ENCODE peak calls at places on chromosomes 3 and 15, in four cellular contexts. W, X, L and Q are unnamed samples.

GRCh38 chr3:31629054-31629453 is 96.3 kb downstream of the STT3B start:
- DNase-seq in W (no peak), L (no peak), X (no peak), Q (no peak)

GRCh38 chr3:89467886-89468479 is 360.6 kb downstream of the EPHA3 start:
- DNase-seq in L (no peak), X (no peak), W (no peak), Q (no peak)

GRCh38 chr3:69488026-69488425 is 102.1 kb upstream of the FRMD4B start:
- DNase-seq in W (no peak), L (no peak), X (no peak), Q (no peak)

GRCh38 chr3:48472923-48473616 is 26.5 kb downstream of the ATRIP start:
- DNase-seq in L (peak), X (peak), W (peak), Q (peak)

GRCh38 chr15:61916104-61916503 is 144.1 kb downstream of the VPS13C start:
- DNase-seq in W (no peak), X (peak), L (no peak), Q (no peak)

GRCh38 chr3:60698117-60698516 is 553.1 kb downstream of the FHIT start:
- DNase-seq in L (no peak), W (no peak), X (no peak), Q (no peak)

GRCh38 chr15:61499371-61499770 is 270.3 kb upstream of the RORA start:
- DNase-seq in L (no peak), W (no peak), X (no peak), Q (no peak)

GRCh38 chr15:36291501-36291900 is 287.9 kb upstream of the CDIN1 start:
- DNase-seq in W (no peak), L (no peak), X (no peak), Q (no peak)

GRCh38 chr15:66515901-66516322 is 10.8 kb downstream of the ZWILCH start:
- DNase-seq in X (no peak), L (no peak), W (no peak), Q (no peak)

GRCh38 chr15:60745469-60745971 is 266.6 kb upstream of the ICE2 start:
- DNase-seq in X (no peak), L (no peak), W (no peak), Q (no peak)

GRCh38 chr3:160184655-160185054 is 40.6 kb upstream of the C3orf80 start:
- DNase-seq in L (no peak), W (no peak), X (no peak), Q (no peak)

GRCh38 chr3:136630911-136631310 is 121.3 kb downstream of the STAG1 start:
- DNase-seq in X (no peak), W (no peak), L (no peak), Q (no peak)

GRCh38 chr15:35533130-35534110 is 12.5 kb downstream of the DPH6 start:
- DNase-seq in W (no peak), L (no peak), X (no peak), Q (no peak)

GRCh38 chr15:41609123-41609522 is 50.1 kb downstream of the TYRO3 start:
- DNase-seq in W (no peak), X (no peak), L (no peak), Q (no peak)

GRCh38 chr3:194941360-194941955 is 255.8 kb downstream of the FAM43A start:
- DNase-seq in L (no peak), W (no peak), X (no peak), Q (no peak)

GRCh38 chr3:139394116-139394515 is 4.7 kb upstream of the COPB2 start:
- DNase-seq in L (no peak), X (no peak), W (no peak), Q (no peak)

GRCh38 chr15:57035664-57036063 is 117.2 kb downstream of the TCF12 start:
- DNase-seq in W (no peak), X (no peak), L (no peak), Q (no peak)

GRCh38 chr15:38514601-38515000 is 50.0 kb downstream of the RASGRP1 start:
- DNase-seq in X (peak), L (peak), W (no peak), Q (no peak)
- TF ChIP-seq RFX5 in X (no peak), L (no peak), W (no peak), Q (no peak)

DNA sequence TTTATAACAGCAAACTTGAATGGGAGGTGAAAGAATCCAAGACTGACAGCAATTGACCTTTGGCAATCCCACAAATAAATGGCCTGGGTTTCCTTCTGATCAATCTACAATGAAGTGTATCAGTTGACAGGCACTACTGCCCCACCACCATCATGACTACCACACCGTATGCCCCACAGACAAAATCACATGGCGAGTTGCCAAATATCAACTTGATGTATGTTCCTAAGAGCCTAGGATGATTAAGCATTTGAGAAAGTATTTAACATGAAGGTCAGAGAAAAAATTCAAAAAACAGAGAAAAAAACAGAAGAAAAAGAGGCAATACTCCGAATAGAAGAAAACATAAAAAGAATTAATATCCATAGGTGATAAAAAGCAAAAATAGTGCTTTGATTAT is 215.9 kb upstream of the STAC start:
- DNase-seq in W (no peak), L (no peak), X (no peak), Q (no peak)
- TF ChIP-seq PBX3 in W (no peak), L (no peak), X (peak), Q (no peak)

GRCh38 chr3:15404767-15405166 is 22.6 kb downstream of the METTL6 start:
- DNase-seq in X (no peak), L (no peak), W (no peak), Q (no peak)

GRCh38 chr3:15401936-15402335 is 25.4 kb downstream of the METTL6 start:
- DNase-seq in L (no peak), X (no peak), W (no peak), Q (no peak)

GRCh38 chr3:15409239-15409638 is 18.1 kb downstream of the METTL6 start:
- DNase-seq in L (no peak), W (no peak), X (no peak), Q (no peak)

GRCh38 chr3:15403965-15404364 is 23.4 kb downstream of the METTL6 start:
- DNase-seq in L (no peak), W (no peak), X (no peak), Q (no peak)

DNA sequence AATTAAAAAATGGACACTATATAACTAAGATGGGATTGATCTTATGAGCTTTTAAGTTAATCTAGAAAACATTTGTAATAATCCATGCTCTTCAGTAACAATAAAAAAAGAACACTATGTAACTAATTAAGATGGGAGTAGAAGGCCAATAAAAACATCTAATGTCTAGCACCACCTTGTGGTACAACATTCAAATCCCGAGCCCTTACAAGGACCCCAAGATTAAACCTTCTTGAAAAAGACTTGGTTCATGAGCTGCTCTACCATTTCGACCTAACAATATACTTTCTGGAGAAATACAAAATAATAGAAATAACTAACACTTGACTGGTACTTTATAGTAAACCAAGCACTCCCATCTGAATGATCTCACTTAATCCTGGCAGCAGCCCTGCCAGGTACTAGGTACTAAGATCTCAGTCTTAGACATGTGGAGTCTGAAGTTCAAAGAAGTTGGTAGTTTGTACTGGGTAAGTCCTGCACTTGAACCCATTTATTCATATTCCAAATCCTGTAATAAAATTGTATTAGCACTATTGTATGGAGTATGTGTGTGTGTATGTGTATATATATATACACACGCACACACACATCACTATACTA is 21.8 kb downstream of the METTL6 start:
- DNase-seq in X (peak), L (no peak), W (peak), Q (peak)
- TF ChIP-seq USF2 in X (no peak), L (no peak), W (no peak), Q (no peak)

GRCh38 chr3:47444103-47444502 is 31.6 kb downstream of the SCAP start:
- DNase-seq in L (no peak), X (no peak), W (no peak), Q (no peak)
- TF ChIP-seq RFX5 in L (no peak), X (no peak), W (no peak), Q (no peak)

DNA sequence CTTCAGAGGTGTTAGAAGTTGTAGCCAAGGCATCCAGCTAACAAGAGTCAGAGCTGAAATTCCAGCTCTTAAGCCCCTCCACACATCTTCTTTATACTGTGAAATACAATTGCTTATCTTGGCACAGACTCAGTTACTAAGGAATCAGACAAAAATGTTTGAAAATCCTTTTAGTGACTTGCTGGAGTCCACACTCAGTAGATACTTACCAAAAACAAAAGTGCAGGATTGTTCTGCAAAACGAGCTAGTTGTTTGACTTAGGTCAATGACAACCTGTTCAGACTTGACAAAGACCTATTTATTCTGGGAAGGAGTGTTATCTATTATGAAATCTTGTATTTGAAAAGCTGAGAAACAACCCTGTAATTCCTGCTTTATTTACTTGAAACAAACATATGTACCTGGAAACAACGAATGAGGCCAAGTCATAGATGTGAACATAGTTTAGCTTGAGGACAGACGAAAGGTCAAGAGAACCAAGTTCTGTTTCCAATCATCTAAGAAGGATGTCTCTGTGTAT is 38.5 kb downstream of the B3GNT5 start:
- DNase-seq in W (peak), L (no peak), X (no peak), Q (no peak)
- TF ChIP-seq PBX3 in W (no peak), L (no peak), X (no peak), Q (no peak)

GRCh38 chr15:92596623-92597022 is 59.0 kb downstream of the FAM174B start:
- DNase-seq in W (no peak), X (no peak), L (no peak), Q (no peak)
- TF ChIP-seq USF2 in W (no peak), X (no peak), L (no peak), Q (no peak)

GRCh38 chr3:47394867-47395266 is 14.0 kb downstream of the PTPN23 start:
- DNase-seq in X (peak), W (no peak), L (no peak), Q (no peak)
- TF ChIP-seq RFX5 in X (no peak), W (no peak), L (no peak), Q (no peak)

DNA sequence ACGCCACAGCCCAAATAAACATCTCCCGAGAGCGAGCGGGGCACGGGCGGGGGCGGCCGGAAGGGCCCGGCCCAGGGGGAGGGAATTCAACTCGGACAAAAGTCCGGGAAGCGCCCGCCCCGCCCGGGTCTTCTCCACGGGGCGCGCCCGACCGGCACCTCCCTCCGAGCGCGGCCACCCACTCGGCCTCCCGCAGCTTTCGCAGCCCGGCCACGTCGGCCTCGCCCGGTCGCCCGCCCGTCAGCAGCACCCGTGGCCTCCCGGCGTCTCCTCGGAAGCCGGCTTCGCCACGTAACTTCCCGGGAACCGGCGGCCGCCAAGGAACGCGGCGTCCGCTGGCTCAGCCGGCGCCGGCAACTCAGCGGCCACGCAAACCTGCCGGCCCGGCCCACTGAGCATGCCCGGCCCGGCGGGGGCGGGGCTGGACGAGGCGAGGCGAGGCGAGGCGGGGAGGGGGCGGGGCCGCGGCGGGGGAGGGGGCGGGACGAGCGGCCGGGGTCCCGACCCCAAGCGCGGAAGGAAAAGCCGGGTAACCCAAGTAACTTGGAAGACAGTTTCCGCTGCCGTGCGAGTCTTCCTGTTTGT is at the start of gene TJP1:
- DNase-seq in X (peak), L (no peak), W (peak), Q (peak)
- TF ChIP-seq PBX3 in X (no peak), L (no peak), W (no peak), Q (peak)